ENCODE peak calls at places on chromosomes 12 and 14, in five cellular contexts. B, N, L, H and J are unnamed samples.

GRCh38 chr14:24062216-24062980 is 9.0 kb upstream of the CPNE6 start:
- DNase-seq in L (no peak), B (no peak), N (no peak), H (no peak), J (no peak)

GRCh38 chr14:67491741-67492504 is 3.4 kb upstream of the TMEM229B start:
- DNase-seq in B (no peak), N (no peak), H (no peak), L (no peak), J (peak; percentile 61)

GRCh38 chr14:100348253-100348729 is 25.2 kb downstream of the SLC25A47 start:
- DNase-seq in H (no peak), B (no peak), N (no peak), L (no peak), J (no peak)

GRCh38 chr12:90905691-90906370 is 49.1 kb downstream of the CCER1 start:
- DNase-seq in N (no peak), H (no peak), B (no peak), L (peak; percentile 95), J (no peak)

GRCh38 chr12:96210376-96211055 is 16.3 kb downstream of the ELK3 start:
- DNase-seq in B (no peak), N (no peak), L (no peak), H (no peak), J (no peak)

GRCh38 chr12:27422697-27423096 is 23.8 kb upstream of the SMCO2 start:
- DNase-seq in L (no peak), B (no peak), H (no peak), N (no peak), J (no peak)

GRCh38 chr14:104333903-104334811 is 195.8 kb downstream of the KIF26A start:
- DNase-seq in H (no peak), B (no peak), N (no peak), L (no peak), J (no peak)

GRCh38 chr14:51368721-51369163 is 128.7 kb downstream of the TMX1 start:
- DNase-seq in L (peak; percentile 63), N (no peak), B (no peak), H (no peak), J (no peak)

GRCh38 chr12:121144416-121144914 is 11.8 kb downstream of the P2RX7 start:
- DNase-seq in H (no peak), B (no peak), N (no peak), L (peak; percentile 65), J (no peak)

GRCh38 chr12:4829161-4829792 is 80.4 kb upstream of the KCNA1 start:
- DNase-seq in B (no peak), N (no peak), H (peak; percentile 45), L (no peak), J (no peak)

GRCh38 chr14:75457024-75457390 is 29.2 kb downstream of the JDP2 start:
- DNase-seq in L (no peak), N (no peak), B (no peak), H (no peak), J (no peak)

GRCh38 chr14:87254331-87254730 is 738.7 kb downstream of the GALC start:
- DNase-seq in L (no peak), N (no peak), B (no peak), H (no peak), J (no peak)

GRCh38 chr12:62726471-62726980 is 208.4 kb downstream of the PPM1H start:
- DNase-seq in B (no peak), L (no peak), H (no peak), N (no peak), J (no peak)

GRCh38 chr12:65778268-65779090 is 45.8 kb upstream of the HMGA2 start:
- DNase-seq in B (no peak), H (no peak), N (no peak), L (peak; percentile 71), J (no peak)

GRCh38 chr12:127428420-127428819 is 838.5 kb upstream of the TMEM132C start:
- DNase-seq in L (no peak), N (no peak), B (no peak), H (no peak), J (no peak)

GRCh38 chr12:77941396-77941795 is 110.7 kb downstream of the NAV3 start:
- DNase-seq in N (no peak), B (no peak), H (no peak), L (no peak), J (no peak)

GRCh38 chr12:57452937-57453509 is 2.1 kb upstream of the INHBE start:
- DNase-seq in L (peak; percentile 59), H (no peak), B (no peak), N (peak; percentile 86), J (peak; percentile 90)

GRCh38 chr12:95516757-95517156 is 34.5 kb downstream of the USP44 start:
- DNase-seq in B (no peak), N (no peak), L (no peak), H (no peak), J (no peak)